ENCODE peak calls at places on chromosomes 2 and 18, in four cellular contexts. G is GM12878, R is IMR-90, B is K562. Y is an unnamed sample. For H3K4me1, the result is how much of the 10 kb centered on the place peaks cover.

GRCh38 chr2:124658373-124658772 is 633.3 kb downstream of the CNTNAP5 start:
- DNase-seq in G (no peak), R (no peak), B (no peak), Y (no peak)

GRCh38 chr2:64019083-64019974 is at the start of gene VPS54:
- DNase-seq in G (no peak), R (peak), B (peak), Y (peak)

GRCh38 chr2:204114294-204114693 is 177.7 kb downstream of the ICOS start:
- DNase-seq in G (no peak), R (no peak), B (no peak), Y (peak)

GRCh38 chr2:230895536-230896345 is 29.3 kb downstream of the GPR55 start:
- DNase-seq in G (no peak), R (no peak), B (no peak), Y (no peak)

GRCh38 chr18:69631281-69631680 is 230.6 kb downstream of the DOK6 start:
- DNase-seq in G (no peak), R (no peak), B (no peak), Y (no peak)

GRCh38 chr18:79528296-79528695 is 132.6 kb downstream of the NFATC1 start:
- DNase-seq in G (no peak), R (no peak), B (no peak), Y (no peak)

GRCh38 chr2:183037281-183037659 is 987 bp downstream of the NCKAP1 start:
- DNase-seq in G (no peak), R (peak), B (peak), Y (peak)

GRCh38 chr2:70003093-70003830 is 41.8 kb upstream of the ASPRV1 start:
- DNase-seq in G (no peak), R (no peak), B (no peak), Y (no peak)

GRCh38 chr2:111712940-111713339 is 171.1 kb downstream of the ANAPC1 start:
- DNase-seq in G (no peak), R (no peak), B (no peak), Y (no peak)

GRCh38 chr2:98472961-98473746 is 28.5 kb downstream of the INPP4A start:
- DNase-seq in G (no peak), R (no peak), B (no peak), Y (no peak)

GRCh38 chr2:98473995-98474780 is 29.5 kb downstream of the INPP4A start:
- DNase-seq in G (no peak), R (no peak), B (no peak), Y (no peak)

GRCh38 chr2:98477036-98477435 is 32.4 kb downstream of the INPP4A start:
- DNase-seq in G (no peak), R (no peak), B (no peak), Y (no peak)

GRCh38 chr2:98476192-98476868 is 31.7 kb downstream of the INPP4A start:
- DNase-seq in G (no peak), R (peak), B (no peak), Y (no peak)

GRCh38 chr2:98474979-98475632 is 30.4 kb downstream of the INPP4A start:
- DNase-seq in G (no peak), R (no peak), B (no peak), Y (no peak)
- H3K4me1 ChIP-seq in G (half or more), R (under half), B (under half), Y (under half)

GRCh38 chr18:43108469-43108868 is 7.0 kb downstream of the RIT2 start:
- DNase-seq in G (no peak), R (no peak), B (no peak), Y (no peak)
- TF ChIP-seq CTCF in G (no peak), R (no peak), B (no peak), Y (no peak)

GRCh38 chr2:88813612-88814011 is 122.1 kb downstream of the RPIA start:
- DNase-seq in G (no peak), R (no peak), B (no peak), Y (peak)
- TF ChIP-seq FOS in G (no peak), R (no peak), B (no peak), Y (no peak)

DNA sequence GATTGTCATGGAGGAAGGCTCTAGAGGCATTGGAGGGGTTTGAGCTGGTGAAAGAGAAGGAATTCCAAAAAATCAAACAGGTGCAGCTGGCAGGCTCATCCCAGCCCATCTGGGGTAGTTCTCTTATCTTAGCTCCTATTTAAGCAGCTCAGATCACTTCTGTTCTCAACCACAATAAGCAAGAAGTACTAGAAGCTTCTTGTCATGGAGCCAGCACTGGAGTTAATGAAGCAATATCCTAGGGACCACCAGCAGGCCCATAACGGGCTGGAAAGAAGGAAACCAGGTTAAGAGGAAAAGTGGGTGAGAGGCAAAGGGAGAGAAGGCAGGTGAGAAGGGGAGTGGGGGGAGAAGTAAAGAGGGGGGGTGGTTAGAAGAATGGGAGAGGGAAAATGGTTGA is 100.7 kb upstream of the ZFP36L2 start:
- DNase-seq in G (no peak), R (no peak), B (no peak), Y (no peak)
- H3K4me1 ChIP-seq in G (under half), R (under half), B (under half), Y (under half)

GRCh38 chr18:63078471-63078870 is 241.1 kb downstream of the BCL2 start:
- DNase-seq in G (peak), R (no peak), B (no peak), Y (no peak)

GRCh38 chr18:63071566-63072175 is 247.9 kb downstream of the BCL2 start:
- DNase-seq in G (no peak), R (no peak), B (no peak), Y (no peak)

GRCh38 chr18:63070750-63071502 is 248.6 kb downstream of the BCL2 start:
- DNase-seq in G (no peak), R (no peak), B (no peak), Y (no peak)

GRCh38 chr18:63073481-63073880 is 246.1 kb downstream of the BCL2 start:
- DNase-seq in G (no peak), R (no peak), B (no peak), Y (no peak)

GRCh38 chr18:63074987-63075404 is 244.6 kb downstream of the BCL2 start:
- DNase-seq in G (no peak), R (peak), B (peak), Y (peak)
- TF ChIP-seq CTCF in G (no peak), R (no peak), B (no peak), Y (no peak)

Y was measured in endothelial cell of umbilical vein.